ENCODE peak calls at places on chromosomes 7 and 10, in eight cellular contexts. One of them, this sample, is unnamed.

GRCh38 chr10:113093188-113094113 is 143.4 kb downstream of the TCF7L2 start:
- DNase-seq in CD8-positive, alpha-beta T cell: no peak
- DNase-seq in Peyer's patch: no peak
- DNase-seq in IMR-90: peak; percentile 77
- DNase-seq in HCT116: peak; percentile 87
- DNase-seq in neural progenitor cell: no peak
- DNase-seq in heart right ventricle: no peak
- DNase-seq in ascending aorta: peak; percentile 15
- DNase-seq in this sample: no peak

GRCh38 chr7:103073989-103074518 is 542 bp downstream of the FBXL13 start:
- DNase-seq in CD8-positive, alpha-beta T cell: no peak
- DNase-seq in heart right ventricle: no peak
- DNase-seq in HCT116: no peak
- DNase-seq in IMR-90: no peak
- DNase-seq in ascending aorta: no peak
- DNase-seq in neural progenitor cell: peak; percentile 23
- DNase-seq in Peyer's patch: no peak
- DNase-seq in this sample: no peak

GRCh38 chr10:132632851-132633684 is 95.5 kb downstream of the INPP5A start:
- DNase-seq in heart right ventricle: peak; percentile 11
- DNase-seq in neural progenitor cell: no peak
- DNase-seq in HCT116: no peak
- DNase-seq in ascending aorta: peak; percentile 76
- DNase-seq in IMR-90: peak; percentile 60
- DNase-seq in Peyer's patch: no peak
- DNase-seq in CD8-positive, alpha-beta T cell: no peak
- DNase-seq in this sample: peak; percentile 51

GRCh38 chr7:8119228-8119627 is 142.7 kb downstream of the ICA1 start:
- DNase-seq in neural progenitor cell: no peak
- DNase-seq in heart right ventricle: no peak
- DNase-seq in CD8-positive, alpha-beta T cell: no peak
- DNase-seq in ascending aorta: no peak
- DNase-seq in HCT116: no peak
- DNase-seq in IMR-90: no peak
- DNase-seq in Peyer's patch: no peak
- DNase-seq in this sample: no peak

GRCh38 chr7:141950796-141951195 is 4.0 kb upstream of the CLEC5A start:
- DNase-seq in IMR-90: no peak
- DNase-seq in Peyer's patch: no peak
- DNase-seq in HCT116: no peak
- DNase-seq in CD8-positive, alpha-beta T cell: no peak
- DNase-seq in ascending aorta: no peak
- DNase-seq in heart right ventricle: no peak
- DNase-seq in neural progenitor cell: no peak
- DNase-seq in this sample: no peak

GRCh38 chr10:84329986-84330651 is 1.7 kb downstream of the CCSER2 start:
- DNase-seq in HCT116: no peak
- DNase-seq in neural progenitor cell: no peak
- DNase-seq in IMR-90: no peak
- DNase-seq in heart right ventricle: no peak
- DNase-seq in ascending aorta: no peak
- DNase-seq in Peyer's patch: peak; percentile 24
- DNase-seq in CD8-positive, alpha-beta T cell: peak; percentile 61
- DNase-seq in this sample: no peak

GRCh38 chr10:22503315-22504090 is 158.2 kb downstream of the SPAG6 start:
- DNase-seq in ascending aorta: no peak
- DNase-seq in HCT116: no peak
- DNase-seq in neural progenitor cell: no peak
- DNase-seq in heart right ventricle: no peak
- DNase-seq in CD8-positive, alpha-beta T cell: no peak
- DNase-seq in Peyer's patch: no peak
- DNase-seq in IMR-90: no peak
- DNase-seq in this sample: no peak

GRCh38 chr7:141585592-141586510 is 34.6 kb downstream of the AGK start:
- DNase-seq in ascending aorta: no peak
- DNase-seq in heart right ventricle: no peak
- DNase-seq in Peyer's patch: no peak
- DNase-seq in HCT116: no peak
- DNase-seq in neural progenitor cell: no peak
- DNase-seq in IMR-90: peak; percentile 95
- DNase-seq in CD8-positive, alpha-beta T cell: no peak
- DNase-seq in this sample: no peak

GRCh38 chr10:80070068-80070467 is 8.4 kb upstream of the TMEM254 start:
- DNase-seq in Peyer's patch: no peak
- DNase-seq in neural progenitor cell: no peak
- DNase-seq in IMR-90: no peak
- DNase-seq in ascending aorta: no peak
- DNase-seq in heart right ventricle: no peak
- DNase-seq in HCT116: no peak
- DNase-seq in CD8-positive, alpha-beta T cell: no peak
- DNase-seq in this sample: no peak

GRCh38 chr7:39405591-39405990 is 160.6 kb upstream of the YAE1 start:
- DNase-seq in ascending aorta: no peak
- DNase-seq in heart right ventricle: no peak
- DNase-seq in CD8-positive, alpha-beta T cell: no peak
- DNase-seq in HCT116: no peak
- DNase-seq in neural progenitor cell: no peak
- DNase-seq in IMR-90: no peak
- DNase-seq in Peyer's patch: no peak
- DNase-seq in this sample: no peak

GRCh38 chr7:83691095-83691494 is 42.2 kb upstream of the SEMA3E start:
- DNase-seq in Peyer's patch: no peak
- DNase-seq in neural progenitor cell: peak; percentile 17
- DNase-seq in HCT116: no peak
- DNase-seq in ascending aorta: no peak
- DNase-seq in CD8-positive, alpha-beta T cell: no peak
- DNase-seq in IMR-90: no peak
- DNase-seq in heart right ventricle: no peak
- DNase-seq in this sample: no peak

GRCh38 chr10:10883737-10884136 is 133.9 kb upstream of the CELF2 start:
- DNase-seq in heart right ventricle: no peak
- DNase-seq in HCT116: no peak
- DNase-seq in CD8-positive, alpha-beta T cell: no peak
- DNase-seq in ascending aorta: no peak
- DNase-seq in IMR-90: no peak
- DNase-seq in Peyer's patch: no peak
- DNase-seq in neural progenitor cell: no peak
- DNase-seq in this sample: no peak

GRCh38 chr7:158824028-158824427 is 5.3 kb downstream of the ESYT2 start:
- DNase-seq in IMR-90: no peak
- DNase-seq in HCT116: no peak
- DNase-seq in CD8-positive, alpha-beta T cell: peak; percentile 68
- DNase-seq in heart right ventricle: no peak
- DNase-seq in ascending aorta: no peak
- DNase-seq in Peyer's patch: peak; percentile 58
- DNase-seq in neural progenitor cell: no peak
- DNase-seq in this sample: no peak

GRCh38 chr10:133156674-133157579 is 3.1 kb upstream of the KNDC1 start:
- DNase-seq in ascending aorta: no peak
- DNase-seq in Peyer's patch: no peak
- DNase-seq in HCT116: no peak
- DNase-seq in heart right ventricle: no peak
- DNase-seq in neural progenitor cell: no peak
- DNase-seq in CD8-positive, alpha-beta T cell: no peak
- DNase-seq in IMR-90: peak; percentile 36
- DNase-seq in this sample: no peak

GRCh38 chr10:129500617-129501339 is 33.7 kb downstream of the MGMT start:
- DNase-seq in heart right ventricle: no peak
- DNase-seq in IMR-90: no peak
- DNase-seq in CD8-positive, alpha-beta T cell: no peak
- DNase-seq in neural progenitor cell: no peak
- DNase-seq in HCT116: no peak
- DNase-seq in ascending aorta: no peak
- DNase-seq in Peyer's patch: no peak
- DNase-seq in this sample: no peak

GRCh38 chr10:26227786-26228185 is 11.2 kb downstream of the GAD2 start:
- DNase-seq in CD8-positive, alpha-beta T cell: no peak
- DNase-seq in heart right ventricle: no peak
- DNase-seq in HCT116: no peak
- DNase-seq in neural progenitor cell: no peak
- DNase-seq in Peyer's patch: no peak
- DNase-seq in IMR-90: no peak
- DNase-seq in ascending aorta: no peak
- DNase-seq in this sample: no peak

GRCh38 chr7:12403287-12404181 is at the start of gene VWDE:
- DNase-seq in Peyer's patch: no peak
- DNase-seq in CD8-positive, alpha-beta T cell: peak; percentile 54
- DNase-seq in neural progenitor cell: peak; percentile 87
- DNase-seq in ascending aorta: no peak
- DNase-seq in heart right ventricle: peak; percentile 9
- DNase-seq in HCT116: peak; percentile 80
- DNase-seq in IMR-90: no peak
- DNase-seq in this sample: peak; percentile 78

GRCh38 chr7:128056901-128057300 is 25.7 kb upstream of the LRRC4 start:
- DNase-seq in HCT116: no peak
- DNase-seq in neural progenitor cell: no peak
- DNase-seq in CD8-positive, alpha-beta T cell: no peak
- DNase-seq in IMR-90: peak; percentile 87
- DNase-seq in Peyer's patch: no peak
- DNase-seq in heart right ventricle: no peak
- DNase-seq in ascending aorta: no peak
- DNase-seq in this sample: no peak

GRCh38 chr10:102113956-102114857 is 6.0 kb downstream of the LDB1 start:
- DNase-seq in IMR-90: no peak
- DNase-seq in neural progenitor cell: peak; percentile 73
- DNase-seq in Peyer's patch: no peak
- DNase-seq in HCT116: no peak
- DNase-seq in ascending aorta: no peak
- DNase-seq in CD8-positive, alpha-beta T cell: no peak
- DNase-seq in heart right ventricle: peak; percentile 35
- DNase-seq in this sample: peak; percentile 87

GRCh38 chr7:41045556-41046123 is 657.2 kb downstream of the INHBA start:
- DNase-seq in heart right ventricle: no peak
- DNase-seq in HCT116: peak; percentile 22
- DNase-seq in neural progenitor cell: peak; percentile 19
- DNase-seq in Peyer's patch: no peak
- DNase-seq in IMR-90: no peak
- DNase-seq in CD8-positive, alpha-beta T cell: no peak
- DNase-seq in ascending aorta: no peak
- DNase-seq in this sample: no peak

DNA sequence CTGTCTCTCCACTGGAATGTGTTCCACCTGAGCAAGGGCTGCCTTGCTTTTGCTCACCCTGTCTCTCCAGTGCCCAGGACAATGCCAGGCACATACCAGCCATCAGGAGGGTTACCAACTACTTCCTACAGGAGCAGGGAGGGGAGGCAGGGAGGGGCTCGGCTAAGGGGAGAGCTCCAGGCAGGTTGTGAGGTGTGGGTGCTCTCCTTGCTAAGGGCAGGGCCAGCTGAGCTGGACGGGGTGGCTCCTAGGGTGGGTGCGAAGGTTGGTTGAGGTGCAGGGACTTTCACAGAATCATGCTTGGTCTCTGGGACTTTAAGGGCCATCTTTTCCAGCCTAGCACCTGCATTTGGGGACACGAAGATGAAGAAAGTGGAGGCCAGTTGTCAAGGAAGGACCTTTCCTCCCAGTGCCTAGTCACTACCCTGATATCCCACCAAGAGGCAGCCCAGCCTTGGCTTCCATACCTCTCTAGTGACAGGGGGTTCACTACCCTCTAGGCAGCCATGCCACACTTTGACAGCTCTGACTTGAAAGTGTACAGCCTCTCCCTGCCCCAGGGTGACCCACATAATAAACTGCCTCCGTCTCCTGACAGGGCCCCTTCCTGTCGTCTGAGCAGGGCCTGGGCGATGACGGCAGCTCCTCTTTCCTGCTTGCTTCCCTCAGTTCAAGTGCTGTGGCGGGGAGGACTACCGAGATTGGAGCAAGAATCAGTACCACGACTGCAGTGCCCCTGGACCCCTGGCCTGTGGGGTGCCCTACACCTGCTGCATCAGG is 46.5 kb downstream of the TSPAN15 start:
- DNase-seq in ascending aorta: no peak
- DNase-seq in CD8-positive, alpha-beta T cell: no peak
- DNase-seq in HCT116: no peak
- DNase-seq in neural progenitor cell: no peak
- DNase-seq in heart right ventricle: no peak
- DNase-seq in Peyer's patch: no peak
- DNase-seq in IMR-90: no peak
- DNase-seq in this sample: peak; percentile 75
- H3K4me1 ChIP-seq in ascending aorta: peaks cover 5% of the 10 kb centered on the region
- H3K4me1 ChIP-seq in CD8-positive, alpha-beta T cell: no peaks in the 10 kb centered on the region
- H3K4me1 ChIP-seq in HCT116: peaks cover 4% of the 10 kb centered on the region
- H3K4me1 ChIP-seq in neural progenitor cell: peaks cover 10% of the 10 kb centered on the region
- H3K4me1 ChIP-seq in heart right ventricle: no peaks in the 10 kb centered on the region
- H3K4me1 ChIP-seq in Peyer's patch: no peaks in the 10 kb centered on the region
- H3K4me1 ChIP-seq in IMR-90: no peaks in the 10 kb centered on the region
- H3K4me1 ChIP-seq in this sample: peaks cover 18% of the 10 kb centered on the region

DNA sequence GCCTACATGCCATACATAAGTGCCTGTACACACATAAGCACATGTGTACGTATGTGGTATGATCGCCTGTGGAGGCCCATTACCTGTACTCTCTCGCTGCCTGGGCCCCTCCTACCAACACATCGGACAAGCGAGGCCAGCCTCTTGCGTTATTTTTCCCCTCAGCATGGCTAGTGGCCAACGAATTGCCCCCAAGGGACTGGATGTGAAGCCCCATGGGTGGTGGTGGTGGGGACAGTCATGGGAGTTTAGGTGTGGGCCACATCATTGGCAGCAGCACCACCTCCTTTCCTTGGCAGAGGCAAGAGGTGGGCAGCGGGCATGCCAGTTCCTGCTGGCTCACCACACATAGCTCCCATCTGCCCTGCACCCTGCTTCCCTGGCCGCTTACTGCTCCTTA is 10.0 kb downstream of the GRK5 start:
- DNase-seq in CD8-positive, alpha-beta T cell: no peak
- DNase-seq in ascending aorta: no peak
- DNase-seq in HCT116: no peak
- DNase-seq in heart right ventricle: no peak
- DNase-seq in neural progenitor cell: no peak
- DNase-seq in Peyer's patch: no peak
- DNase-seq in IMR-90: no peak
- DNase-seq in this sample: no peak
- H3K4me1 ChIP-seq in CD8-positive, alpha-beta T cell: peaks cover 21% of the 10 kb centered on the region
- H3K4me1 ChIP-seq in ascending aorta: peaks cover 42% of the 10 kb centered on the region
- H3K4me1 ChIP-seq in HCT116: no peaks in the 10 kb centered on the region
- H3K4me1 ChIP-seq in heart right ventricle: peaks cover 13% of the 10 kb centered on the region
- H3K4me1 ChIP-seq in neural progenitor cell: peaks cover 17% of the 10 kb centered on the region
- H3K4me1 ChIP-seq in Peyer's patch: no peaks in the 10 kb centered on the region
- H3K4me1 ChIP-seq in IMR-90: peaks cover 36% of the 10 kb centered on the region
- H3K4me1 ChIP-seq in this sample: peaks cover 99% of the 10 kb centered on the region

DNA sequence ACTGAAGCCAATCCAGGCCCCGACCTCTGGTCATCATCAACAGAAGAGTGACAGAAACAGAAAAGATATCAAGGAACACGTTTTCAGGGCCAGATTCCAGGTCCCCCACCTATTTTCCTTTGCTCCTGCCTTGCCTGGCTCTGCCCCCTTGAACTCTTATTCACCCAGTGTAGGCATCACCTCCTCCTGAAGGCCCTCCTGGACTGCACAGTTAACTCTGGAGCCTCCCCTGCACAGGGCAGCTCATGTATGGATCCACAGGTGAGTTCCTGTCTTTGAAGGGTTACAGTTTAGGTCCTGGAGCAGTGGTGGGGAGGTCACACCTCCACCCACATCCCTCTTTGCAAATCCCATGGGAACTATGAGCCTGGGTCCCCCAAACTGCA is 163.3 kb upstream of the TNRC18 start:
- DNase-seq in neural progenitor cell: no peak
- DNase-seq in Peyer's patch: no peak
- DNase-seq in CD8-positive, alpha-beta T cell: no peak
- DNase-seq in ascending aorta: no peak
- DNase-seq in IMR-90: no peak
- DNase-seq in HCT116: no peak
- DNase-seq in heart right ventricle: no peak
- DNase-seq in this sample: no peak
- H3K4me1 ChIP-seq in neural progenitor cell: peaks cover under 1% of the 10 kb centered on the region
- H3K4me1 ChIP-seq in Peyer's patch: no peaks in the 10 kb centered on the region
- H3K4me1 ChIP-seq in CD8-positive, alpha-beta T cell: no peaks in the 10 kb centered on the region
- H3K4me1 ChIP-seq in ascending aorta: no peaks in the 10 kb centered on the region
- H3K4me1 ChIP-seq in IMR-90: peaks cover 6% of the 10 kb centered on the region
- H3K4me1 ChIP-seq in HCT116: peaks cover 19% of the 10 kb centered on the region
- H3K4me1 ChIP-seq in heart right ventricle: no peaks in the 10 kb centered on the region
- H3K4me1 ChIP-seq in this sample: peaks cover under 1% of the 10 kb centered on the region

GRCh38 chr10:30459283-30459682 is 25.3 kb downstream of the MAP3K8 start:
- DNase-seq in neural progenitor cell: no peak
- DNase-seq in HCT116: no peak
- DNase-seq in ascending aorta: no peak
- DNase-seq in IMR-90: no peak
- DNase-seq in CD8-positive, alpha-beta T cell: no peak
- DNase-seq in Peyer's patch: no peak
- DNase-seq in heart right ventricle: no peak
- DNase-seq in this sample: peak; percentile 81
- H3K4me1 ChIP-seq in neural progenitor cell: peaks cover 3% of the 10 kb centered on the region
- H3K4me1 ChIP-seq in HCT116: peaks cover 8% of the 10 kb centered on the region
- H3K4me1 ChIP-seq in ascending aorta: peaks cover 7% of the 10 kb centered on the region
- H3K4me1 ChIP-seq in IMR-90: peaks cover 14% of the 10 kb centered on the region
- H3K4me1 ChIP-seq in CD8-positive, alpha-beta T cell: peaks cover 25% of the 10 kb centered on the region
- H3K4me1 ChIP-seq in Peyer's patch: no peaks in the 10 kb centered on the region
- H3K4me1 ChIP-seq in heart right ventricle: peaks cover 16% of the 10 kb centered on the region
- H3K4me1 ChIP-seq in this sample: peaks cover 60% of the 10 kb centered on the region